ENCODE peak calls at places on chromosome 1, in four cellular contexts. One of them, this sample, is unnamed.
A peak's percentile ranks its signal among the peaks of the same experiment; 100 is the strongest.

GRCh38 chr1:44678626-44679025 is 4.1 kb downstream of the ARMH1 start:
- DNase-seq in heart right ventricle: no peak
- DNase-seq in lung: no peak
- DNase-seq in RWPE1: no peak
- DNase-seq in this sample: no peak

GRCh38 chr1:248375446-248375845 is at the start of gene OR2T6:
- DNase-seq in heart right ventricle: no peak
- DNase-seq in lung: no peak
- DNase-seq in RWPE1: no peak
- DNase-seq in this sample: no peak

GRCh38 chr1:8382051-8382505 is 64.2 kb downstream of the SLC45A1 start:
- DNase-seq in heart right ventricle: no peak
- DNase-seq in lung: no peak
- DNase-seq in RWPE1: no peak
- DNase-seq in this sample: no peak

GRCh38 chr1:33641099-33641830 is 168.8 kb downstream of the ZSCAN20 start:
- DNase-seq in heart right ventricle: no peak
- DNase-seq in lung: no peak
- DNase-seq in RWPE1: peak; percentile 38
- DNase-seq in this sample: no peak

GRCh38 chr1:17630048-17630830 is 90.7 kb downstream of the ARHGEF10L start:
- DNase-seq in heart right ventricle: peak; percentile 68
- DNase-seq in lung: peak; percentile 67
- DNase-seq in RWPE1: no peak
- DNase-seq in this sample: no peak

GRCh38 chr1:199784127-199784526 is 243.4 kb upstream of the NR5A2 start:
- DNase-seq in heart right ventricle: no peak
- DNase-seq in lung: no peak
- DNase-seq in RWPE1: peak; percentile 87
- DNase-seq in this sample: no peak

GRCh38 chr1:44604167-44604955 is 69.9 kb downstream of the TMEM53 start:
- DNase-seq in heart right ventricle: no peak
- DNase-seq in lung: no peak
- DNase-seq in RWPE1: no peak
- DNase-seq in this sample: no peak

GRCh38 chr1:73998348-73998959 is 199.5 kb downstream of the LRRIQ3 start:
- DNase-seq in heart right ventricle: no peak
- DNase-seq in lung: no peak
- DNase-seq in RWPE1: peak; percentile 3
- DNase-seq in this sample: peak; percentile 10

GRCh38 chr1:180353930-180354329 is 123.9 kb downstream of the LHX4 start:
- DNase-seq in heart right ventricle: no peak
- DNase-seq in lung: no peak
- DNase-seq in RWPE1: no peak
- DNase-seq in this sample: no peak

DNA sequence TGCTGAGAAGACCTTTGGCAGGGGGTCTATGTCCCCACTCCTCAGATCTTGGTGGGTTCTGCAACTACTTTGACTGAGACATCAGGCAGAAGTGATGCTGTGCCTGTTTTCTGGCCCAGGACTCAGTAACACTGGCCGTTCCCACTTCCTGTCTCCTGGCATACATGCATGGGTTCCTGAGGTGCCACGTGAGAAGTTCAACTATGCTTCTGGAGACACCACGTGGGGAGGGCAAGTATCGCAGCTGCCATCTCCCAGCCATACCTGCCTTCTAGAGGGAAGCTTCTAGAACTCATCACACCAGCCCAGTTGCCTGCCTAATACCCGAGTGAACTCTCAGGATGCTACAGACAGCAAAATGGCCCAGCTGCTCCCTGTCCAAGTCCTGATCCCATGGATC is 65.8 kb downstream of the TRABD2B start:
- DNase-seq in heart right ventricle: no peak
- DNase-seq in lung: peak; percentile 39
- DNase-seq in RWPE1: no peak
- DNase-seq in this sample: peak; percentile 23
- TF ChIP-seq CTCF in heart right ventricle: no peak
- TF ChIP-seq CTCF in lung: no peak
- TF ChIP-seq CTCF in RWPE1: no peak
- TF ChIP-seq CTCF in this sample: no peak

GRCh38 chr1:85824066-85824835 is 116.0 kb upstream of the ZNHIT6 start:
- DNase-seq in heart right ventricle: no peak
- DNase-seq in lung: no peak
- DNase-seq in RWPE1: no peak
- DNase-seq in this sample: no peak
- TF ChIP-seq CTCF in heart right ventricle: no peak
- TF ChIP-seq CTCF in lung: no peak
- TF ChIP-seq CTCF in RWPE1: no peak
- TF ChIP-seq CTCF in this sample: no peak

GRCh38 chr1:27760411-27760810 is 12.6 kb upstream of the STX12 start:
- DNase-seq in heart right ventricle: no peak
- DNase-seq in lung: no peak
- DNase-seq in RWPE1: no peak
- DNase-seq in this sample: no peak
- TF ChIP-seq CTCF in heart right ventricle: no peak
- TF ChIP-seq CTCF in lung: no peak
- TF ChIP-seq CTCF in RWPE1: no peak
- TF ChIP-seq CTCF in this sample: no peak

DNA sequence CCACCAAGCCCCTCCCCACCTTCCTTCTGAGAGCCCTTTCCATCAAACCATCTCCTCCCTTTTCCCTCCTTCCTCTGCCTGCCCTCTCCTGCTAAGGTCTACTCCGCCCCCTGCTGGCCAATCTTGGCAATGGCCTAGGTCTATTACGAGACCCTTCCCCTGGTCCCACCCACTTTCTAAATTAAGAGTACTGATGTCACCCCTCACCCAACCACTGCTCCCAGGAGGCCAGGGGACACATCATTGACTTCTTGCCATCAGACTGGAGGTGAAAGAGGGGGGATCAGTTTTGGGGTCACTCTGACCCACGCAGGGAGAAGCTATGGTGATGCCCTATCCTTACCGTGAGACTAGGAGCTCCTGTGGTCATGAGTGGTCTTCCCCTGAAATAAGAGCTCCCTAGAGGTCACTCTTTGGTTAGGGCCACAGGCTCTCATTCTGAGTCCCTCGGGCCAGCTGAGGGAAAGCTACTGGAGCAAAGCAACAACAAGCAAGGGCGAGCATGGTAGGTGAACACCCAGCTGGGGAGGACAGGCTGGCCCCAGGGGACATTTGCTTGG is 34.6 kb upstream of the S100A7 start:
- DNase-seq in heart right ventricle: peak; percentile 79
- DNase-seq in lung: peak; percentile 80
- DNase-seq in RWPE1: peak; percentile 61
- DNase-seq in this sample: peak; percentile 68
- TF ChIP-seq CTCF in heart right ventricle: peak; percentile 96
- TF ChIP-seq CTCF in lung: peak; percentile 73
- TF ChIP-seq CTCF in RWPE1: peak; percentile 89
- TF ChIP-seq CTCF in this sample: peak; percentile 87

GRCh38 chr1:54375331-54376084 is 30.7 kb downstream of the SSBP3 start:
- DNase-seq in heart right ventricle: no peak
- DNase-seq in lung: no peak
- DNase-seq in RWPE1: no peak
- DNase-seq in this sample: no peak
- TF ChIP-seq CTCF in heart right ventricle: no peak
- TF ChIP-seq CTCF in lung: no peak
- TF ChIP-seq CTCF in RWPE1: no peak
- TF ChIP-seq CTCF in this sample: no peak

DNA sequence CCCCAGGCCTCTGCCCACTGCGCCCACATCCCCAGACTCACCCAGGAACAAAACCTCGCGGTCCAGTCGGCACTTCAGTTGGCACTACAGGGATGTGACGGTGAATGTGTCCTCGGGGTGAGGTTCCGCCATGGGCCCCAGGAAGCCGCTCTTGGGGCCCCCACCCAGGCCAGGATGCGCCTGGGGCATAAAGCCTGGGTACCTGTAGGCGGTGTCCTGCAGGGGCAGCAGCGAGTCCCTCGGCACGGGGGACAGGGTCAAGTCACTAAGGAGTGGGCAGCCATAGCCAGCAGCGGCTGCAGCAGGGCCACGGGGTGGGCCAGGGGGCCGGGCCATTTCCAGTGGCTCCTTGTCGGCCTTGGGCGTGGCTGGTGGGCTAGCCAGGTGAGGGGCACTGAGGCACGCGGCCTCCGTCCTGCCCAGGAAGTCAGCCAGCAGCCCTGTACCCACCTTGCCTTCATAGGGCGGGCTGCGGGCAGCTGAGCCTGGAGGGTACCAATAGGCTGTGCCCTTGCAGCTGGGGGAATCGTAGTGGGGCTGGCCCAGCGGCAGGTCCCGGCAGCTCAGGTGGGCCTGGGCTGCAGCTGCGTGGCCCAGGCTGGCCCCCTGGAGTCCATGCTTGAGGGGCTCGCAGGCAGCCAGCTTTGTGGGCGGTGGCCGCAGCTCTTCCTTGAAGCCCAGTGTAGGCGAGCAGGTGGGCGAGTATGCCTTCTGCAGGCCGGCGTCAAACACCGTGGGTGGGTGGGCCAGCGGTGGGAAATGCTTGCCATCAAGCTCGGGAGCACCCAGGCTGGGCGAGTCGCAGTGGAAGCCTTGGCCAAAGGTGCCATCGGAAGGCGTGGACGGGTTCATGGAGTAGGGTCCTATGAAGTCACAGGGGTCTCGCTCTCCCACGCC is 56.5 kb downstream of the AHDC1 start:
- DNase-seq in heart right ventricle: no peak
- DNase-seq in lung: no peak
- DNase-seq in RWPE1: no peak
- DNase-seq in this sample: no peak
- TF ChIP-seq CTCF in heart right ventricle: no peak
- TF ChIP-seq CTCF in lung: no peak
- TF ChIP-seq CTCF in RWPE1: no peak
- TF ChIP-seq CTCF in this sample: peak; percentile 13

DNA sequence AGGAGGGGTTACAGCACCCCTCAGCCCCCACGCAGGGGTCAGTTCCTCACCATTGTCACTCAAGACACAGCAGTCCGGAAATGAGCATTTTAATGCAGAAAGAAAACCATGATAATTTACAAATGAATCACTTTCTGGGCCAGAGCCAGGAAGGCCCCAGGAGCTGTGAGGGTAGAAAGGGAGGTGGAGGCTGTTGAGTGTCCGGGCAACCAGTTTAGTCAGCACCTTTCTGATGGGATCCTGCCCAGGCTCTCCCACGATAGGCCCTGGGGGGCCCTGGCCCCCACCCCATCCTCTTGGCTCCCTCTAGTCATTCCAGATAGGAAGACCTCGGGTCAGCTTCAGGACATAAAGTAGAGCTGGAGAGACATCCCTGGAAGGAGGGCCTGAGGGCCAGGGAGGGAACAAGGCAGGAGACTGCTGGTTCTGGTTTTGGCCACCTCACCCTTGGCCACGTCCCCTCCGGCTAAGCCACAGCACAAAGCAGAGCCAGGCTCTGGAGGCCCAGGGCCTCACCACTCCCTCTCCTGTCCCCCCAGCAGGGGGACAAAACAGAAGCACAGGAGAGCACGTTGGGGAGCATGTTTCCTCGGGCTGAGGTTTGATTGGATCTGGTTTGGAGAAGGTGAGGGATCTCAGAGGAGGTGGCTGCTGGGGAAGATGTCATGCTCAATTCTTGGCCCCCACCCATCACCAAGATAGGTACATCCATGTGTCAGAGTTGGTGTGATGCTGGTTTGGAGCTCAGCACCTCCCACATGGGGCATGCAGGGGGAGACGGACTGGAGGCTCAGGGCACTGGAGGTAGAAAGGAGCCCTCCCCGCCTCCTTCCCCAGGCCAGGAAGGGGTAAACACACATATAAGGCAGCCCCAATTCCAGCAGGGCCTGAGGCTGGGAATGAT is 20.6 kb downstream of the ETNK2 start:
- DNase-seq in heart right ventricle: no peak
- DNase-seq in lung: no peak
- DNase-seq in RWPE1: peak; percentile 96
- DNase-seq in this sample: no peak
- TF ChIP-seq CTCF in heart right ventricle: no peak
- TF ChIP-seq CTCF in lung: no peak
- TF ChIP-seq CTCF in RWPE1: no peak
- TF ChIP-seq CTCF in this sample: no peak

GRCh38 chr1:58545591-58546519 is 671 bp downstream of the OMA1 start:
- DNase-seq in heart right ventricle: peak; percentile 82
- DNase-seq in lung: peak; percentile 87
- DNase-seq in RWPE1: peak; percentile 54
- DNase-seq in this sample: peak; percentile 45
- TF ChIP-seq CTCF in heart right ventricle: no peak
- TF ChIP-seq CTCF in lung: no peak
- TF ChIP-seq CTCF in RWPE1: no peak
- TF ChIP-seq CTCF in this sample: peak; percentile 2